ENCODE peak calls at places on chromosomes 11 and 22, in eight cellular contexts. One of them, this sample, is unnamed.

GRCh38 chr11:64245797-64246623 is 733 bp downstream of the PPP1R14B start:
- DNase-seq in SHP77: peak
- DNase-seq in stomach: peak
- DNase-seq in RCC 7860: peak
- DNase-seq in posterior vena cava: peak
- DNase-seq in HCT116: no peak
- DNase-seq in CD4-positive, alpha-beta T cell: peak
- DNase-seq in NCI-H2081: peak
- DNase-seq in this sample: peak

GRCh38 chr11:59172345-59173079 is 580 bp downstream of the DTX4 start:
- DNase-seq in RCC 7860: no peak
- DNase-seq in CD4-positive, alpha-beta T cell: no peak
- DNase-seq in posterior vena cava: no peak
- DNase-seq in NCI-H2081: no peak
- DNase-seq in stomach: peak
- DNase-seq in SHP77: no peak
- DNase-seq in HCT116: no peak
- DNase-seq in this sample: no peak

GRCh38 chr11:71999360-71999759 is 651 bp downstream of the IL18BP start:
- DNase-seq in SHP77: no peak
- DNase-seq in posterior vena cava: no peak
- DNase-seq in stomach: peak
- DNase-seq in RCC 7860: no peak
- DNase-seq in HCT116: no peak
- DNase-seq in NCI-H2081: no peak
- DNase-seq in CD4-positive, alpha-beta T cell: no peak
- DNase-seq in this sample: no peak

GRCh38 chr11:22656128-22656527 is 10.3 kb upstream of the GAS2 start:
- DNase-seq in CD4-positive, alpha-beta T cell: no peak
- DNase-seq in posterior vena cava: no peak
- DNase-seq in NCI-H2081: no peak
- DNase-seq in HCT116: no peak
- DNase-seq in stomach: no peak
- DNase-seq in RCC 7860: no peak
- DNase-seq in SHP77: no peak
- DNase-seq in this sample: no peak

GRCh38 chr11:33753304-33753703 is 17.1 kb upstream of the CD59 start:
- DNase-seq in NCI-H2081: no peak
- DNase-seq in CD4-positive, alpha-beta T cell: no peak
- DNase-seq in HCT116: no peak
- DNase-seq in SHP77: no peak
- DNase-seq in posterior vena cava: no peak
- DNase-seq in stomach: no peak
- DNase-seq in RCC 7860: no peak
- DNase-seq in this sample: no peak

GRCh38 chr22:28815729-28816128 is 15.4 kb upstream of the XBP1 start:
- DNase-seq in stomach: no peak
- DNase-seq in HCT116: no peak
- DNase-seq in SHP77: no peak
- DNase-seq in CD4-positive, alpha-beta T cell: no peak
- DNase-seq in posterior vena cava: no peak
- DNase-seq in NCI-H2081: no peak
- DNase-seq in RCC 7860: no peak
- DNase-seq in this sample: no peak

GRCh38 chr11:78350646-78351165 is 66.9 kb downstream of the GAB2 start:
- DNase-seq in stomach: no peak
- DNase-seq in posterior vena cava: no peak
- DNase-seq in SHP77: no peak
- DNase-seq in HCT116: no peak
- DNase-seq in CD4-positive, alpha-beta T cell: no peak
- DNase-seq in RCC 7860: no peak
- DNase-seq in NCI-H2081: no peak
- DNase-seq in this sample: no peak

GRCh38 chr11:123806249-123806648 is at the start of gene OR6M1:
- DNase-seq in RCC 7860: no peak
- DNase-seq in posterior vena cava: no peak
- DNase-seq in NCI-H2081: no peak
- DNase-seq in SHP77: no peak
- DNase-seq in HCT116: no peak
- DNase-seq in stomach: no peak
- DNase-seq in CD4-positive, alpha-beta T cell: no peak
- DNase-seq in this sample: no peak

GRCh38 chr11:73760066-73760679 is 701 bp downstream of the RAB6A start:
- DNase-seq in HCT116: no peak
- DNase-seq in SHP77: peak
- DNase-seq in CD4-positive, alpha-beta T cell: no peak
- DNase-seq in posterior vena cava: peak
- DNase-seq in stomach: peak
- DNase-seq in RCC 7860: no peak
- DNase-seq in NCI-H2081: no peak
- DNase-seq in this sample: peak

GRCh38 chr11:91248199-91248807 is 976.3 kb upstream of the FAT3 start:
- DNase-seq in SHP77: peak
- DNase-seq in HCT116: peak
- DNase-seq in stomach: peak
- DNase-seq in CD4-positive, alpha-beta T cell: no peak
- DNase-seq in RCC 7860: peak
- DNase-seq in NCI-H2081: peak
- DNase-seq in posterior vena cava: no peak
- DNase-seq in this sample: no peak

GRCh38 chr22:37893583-37893983 is 12.5 kb upstream of the MICALL1 start:
- DNase-seq in RCC 7860: no peak
- DNase-seq in posterior vena cava: no peak
- DNase-seq in CD4-positive, alpha-beta T cell: no peak
- DNase-seq in SHP77: no peak
- DNase-seq in HCT116: no peak
- DNase-seq in NCI-H2081: no peak
- DNase-seq in stomach: peak
- DNase-seq in this sample: no peak

GRCh38 chr22:42357634-42358296 is 74.4 kb downstream of the NFAM1 start:
- DNase-seq in RCC 7860: no peak
- DNase-seq in stomach: peak
- DNase-seq in CD4-positive, alpha-beta T cell: no peak
- DNase-seq in SHP77: no peak
- DNase-seq in posterior vena cava: no peak
- DNase-seq in HCT116: no peak
- DNase-seq in NCI-H2081: no peak
- DNase-seq in this sample: no peak

GRCh38 chr11:106988151-106988806 is 30.0 kb downstream of the GUCY1A2 start:
- DNase-seq in posterior vena cava: no peak
- DNase-seq in stomach: no peak
- DNase-seq in NCI-H2081: no peak
- DNase-seq in SHP77: no peak
- DNase-seq in HCT116: no peak
- DNase-seq in CD4-positive, alpha-beta T cell: no peak
- DNase-seq in RCC 7860: peak
- DNase-seq in this sample: no peak

GRCh38 chr11:17230867-17231851 is 23.4 kb upstream of the PIK3C2A start:
- DNase-seq in HCT116: no peak
- DNase-seq in SHP77: no peak
- DNase-seq in RCC 7860: no peak
- DNase-seq in CD4-positive, alpha-beta T cell: no peak
- DNase-seq in stomach: no peak
- DNase-seq in posterior vena cava: no peak
- DNase-seq in NCI-H2081: no peak
- DNase-seq in this sample: no peak

GRCh38 chr22:36155702-36156101 is 4.9 kb downstream of the APOL3 start:
- DNase-seq in SHP77: no peak
- DNase-seq in posterior vena cava: peak
- DNase-seq in HCT116: no peak
- DNase-seq in RCC 7860: no peak
- DNase-seq in CD4-positive, alpha-beta T cell: no peak
- DNase-seq in stomach: peak
- DNase-seq in NCI-H2081: no peak
- DNase-seq in this sample: no peak

GRCh38 chr22:29901354-29901753 is 18.4 kb downstream of the MTMR3 start:
- DNase-seq in NCI-H2081: no peak
- DNase-seq in posterior vena cava: no peak
- DNase-seq in HCT116: no peak
- DNase-seq in CD4-positive, alpha-beta T cell: no peak
- DNase-seq in SHP77: no peak
- DNase-seq in RCC 7860: no peak
- DNase-seq in stomach: no peak
- DNase-seq in this sample: no peak

GRCh38 chr11:32433249-32434115 is 1.9 kb downstream of the WT1 start:
- DNase-seq in HCT116: no peak
- DNase-seq in SHP77: no peak
- DNase-seq in NCI-H2081: no peak
- DNase-seq in stomach: no peak
- DNase-seq in CD4-positive, alpha-beta T cell: no peak
- DNase-seq in posterior vena cava: no peak
- DNase-seq in RCC 7860: no peak
- DNase-seq in this sample: no peak

GRCh38 chr22:46799626-46800025 is 37.2 kb downstream of the TBC1D22A start:
- DNase-seq in stomach: no peak
- DNase-seq in CD4-positive, alpha-beta T cell: no peak
- DNase-seq in HCT116: no peak
- DNase-seq in NCI-H2081: no peak
- DNase-seq in posterior vena cava: no peak
- DNase-seq in SHP77: no peak
- DNase-seq in RCC 7860: no peak
- DNase-seq in this sample: no peak

GRCh38 chr22:39908737-39909136 is 7.9 kb downstream of the GRAP2 start:
- DNase-seq in HCT116: no peak
- DNase-seq in RCC 7860: peak
- DNase-seq in posterior vena cava: no peak
- DNase-seq in SHP77: no peak
- DNase-seq in stomach: no peak
- DNase-seq in NCI-H2081: no peak
- DNase-seq in CD4-positive, alpha-beta T cell: no peak
- DNase-seq in this sample: no peak

GRCh38 chr11:96869207-96869606 is 479.4 kb downstream of the JRKL start:
- DNase-seq in HCT116: no peak
- DNase-seq in posterior vena cava: no peak
- DNase-seq in SHP77: no peak
- DNase-seq in stomach: no peak
- DNase-seq in NCI-H2081: no peak
- DNase-seq in RCC 7860: no peak
- DNase-seq in CD4-positive, alpha-beta T cell: no peak
- DNase-seq in this sample: no peak

GRCh38 chr11:76783294-76783900 is at the start of gene TSKU:
- DNase-seq in posterior vena cava: no peak
- DNase-seq in stomach: no peak
- DNase-seq in SHP77: peak
- DNase-seq in NCI-H2081: no peak
- DNase-seq in RCC 7860: peak
- DNase-seq in CD4-positive, alpha-beta T cell: no peak
- DNase-seq in HCT116: no peak
- DNase-seq in this sample: no peak

GRCh38 chr22:46349238-46349637 is 13.7 kb downstream of the TRMU start:
- DNase-seq in CD4-positive, alpha-beta T cell: no peak
- DNase-seq in posterior vena cava: no peak
- DNase-seq in RCC 7860: no peak
- DNase-seq in HCT116: no peak
- DNase-seq in stomach: no peak
- DNase-seq in NCI-H2081: no peak
- DNase-seq in SHP77: no peak
- DNase-seq in this sample: no peak

GRCh38 chr11:820655-821512 is 2.2 kb downstream of the PNPLA2 start:
- DNase-seq in RCC 7860: peak
- DNase-seq in HCT116: no peak
- DNase-seq in stomach: peak
- DNase-seq in NCI-H2081: no peak
- DNase-seq in posterior vena cava: peak
- DNase-seq in SHP77: no peak
- DNase-seq in CD4-positive, alpha-beta T cell: no peak
- DNase-seq in this sample: peak